ENCODE peak calls at places on chromosomes 7 and 10, in six cellular contexts. W is mesothelial cell of epicardium, P is neural progenitor cell, X is endothelial cell of umbilical vein, M is SK-N-SH, T is GM10248. Z is an unnamed sample.

GRCh38 chr7:988426-988911 is 5.5 kb downstream of the CYP2W1 start:
- DNase-seq in T (peak), M (no peak), W (no peak), X (no peak), P (no peak), Z (no peak)

GRCh38 chr10:79405221-79405994 is 40.0 kb downstream of the ZCCHC24 start:
- DNase-seq in W (no peak), X (no peak), M (no peak), P (no peak), T (no peak), Z (peak)

GRCh38 chr7:455110-455928 is 64.3 kb downstream of the PDGFA start:
- DNase-seq in T (no peak), M (peak), P (no peak), W (peak), X (peak), Z (no peak)

GRCh38 chr7:8567626-8568025 is 134.2 kb downstream of the NXPH1 start:
- DNase-seq in X (no peak), P (no peak), M (no peak), W (no peak), T (no peak), Z (no peak)

GRCh38 chr10:30188101-30188500 is 128.7 kb upstream of the JCAD start:
- DNase-seq in X (peak), M (no peak), T (no peak), W (no peak), P (no peak), Z (no peak)

GRCh38 chr7:102294589-102294988 is 7.9 kb downstream of the SH2B2 start:
- DNase-seq in T (no peak), P (no peak), M (no peak), X (no peak), W (no peak), Z (no peak)

GRCh38 chr10:89327803-89328441 is at the start of gene IFIT3:
- DNase-seq in M (peak), T (peak), W (no peak), X (peak), P (no peak), Z (peak)

GRCh38 chr7:94123136-94123535 is 119.0 kb upstream of the BET1 start:
- DNase-seq in M (no peak), P (no peak), X (no peak), W (no peak), T (no peak), Z (no peak)

GRCh38 chr7:38873433-38873832 is 35.6 kb downstream of the VPS41 start:
- DNase-seq in W (no peak), X (no peak), M (no peak), P (no peak), T (no peak), Z (no peak)

GRCh38 chr7:130901209-130901783 is 167.3 kb upstream of the KLF14 start:
- DNase-seq in X (no peak), W (no peak), M (no peak), T (no peak), P (peak), Z (peak)

GRCh38 chr7:157430721-157431120 is 93.9 kb downstream of the DNAJB6 start:
- DNase-seq in W (no peak), X (no peak), P (no peak), T (no peak), M (no peak), Z (no peak)

GRCh38 chr10:80471715-80472233 is 17.7 kb downstream of the TSPAN14 start:
- DNase-seq in X (no peak), W (no peak), T (no peak), P (no peak), M (no peak), Z (no peak)

GRCh38 chr7:38615665-38616064 is 15.5 kb downstream of the AMPH start:
- DNase-seq in P (no peak), X (no peak), T (no peak), M (no peak), W (no peak), Z (no peak)

GRCh38 chr7:17581301-17581700 is 282.8 kb downstream of the AHR start:
- DNase-seq in T (no peak), W (no peak), M (no peak), X (no peak), P (no peak), Z (no peak)

GRCh38 chr10:22518167-22518724 is 172.9 kb downstream of the SPAG6 start:
- DNase-seq in M (no peak), X (no peak), P (no peak), T (no peak), W (no peak), Z (no peak)

GRCh38 chr7:96770758-96771157 is 61.1 kb upstream of the SEM1 start:
- DNase-seq in T (no peak), W (no peak), P (no peak), X (no peak), M (peak), Z (no peak)

GRCh38 chr7:29078286-29078685 is 68.1 kb downstream of the CPVL start:
- DNase-seq in X (no peak), W (no peak), T (no peak), P (no peak), M (no peak), Z (no peak)

GRCh38 chr10:129744134-129744895 is 219.8 kb downstream of the EBF3 start:
- DNase-seq in P (no peak), T (no peak), M (no peak), W (no peak), X (no peak), Z (no peak)

GRCh38 chr10:46028584-46029570 is 1.5 kb downstream of the NCOA4 start:
- DNase-seq in T (peak), P (peak), M (peak), W (no peak), X (peak), Z (no peak)

GRCh38 chr7:136588216-136588615 is 280.2 kb upstream of the CHRM2 start:
- DNase-seq in T (no peak), M (no peak), P (no peak), X (no peak), W (no peak), Z (no peak)

GRCh38 chr7:98514211-98515150 is 102.6 kb upstream of the NPTX2 start:
- DNase-seq in X (no peak), W (no peak), P (no peak), M (no peak), T (no peak), Z (no peak)

GRCh38 chr10:71771821-71772617 is 1.3 kb downstream of the VSIR start:
- DNase-seq in T (no peak), X (peak), M (no peak), P (no peak), W (no peak), Z (no peak)

GRCh38 chr7:105691692-105692564 is 110.6 kb upstream of the EFCAB10 start:
- DNase-seq in P (peak), T (peak), W (peak), X (peak), M (no peak), Z (no peak)

GRCh38 chr10:2949948-2950354 is 117.4 kb upstream of the PFKP start:
- DNase-seq in X (no peak), T (no peak), P (no peak), M (no peak), W (no peak), Z (no peak)

GRCh38 chr7:22846961-22847360 is 24.3 kb upstream of the TOMM7 start:
- DNase-seq in P (no peak), W (no peak), X (no peak), M (no peak), T (no peak), Z (no peak)

GRCh38 chr7:137992738-137993394 is 9.0 kb downstream of the CREB3L2 start:
- DNase-seq in P (no peak), X (peak), W (no peak), T (no peak), M (no peak), Z (no peak)

GRCh38 chr7:152931583-152931982 is 172.0 kb downstream of the ACTR3B start:
- DNase-seq in T (no peak), P (no peak), X (no peak), M (no peak), W (no peak), Z (no peak)

GRCh38 chr10:59631882-59632281 is 77.8 kb downstream of the SLC16A9 start:
- DNase-seq in T (no peak), M (no peak), P (no peak), W (no peak), X (no peak), Z (no peak)

GRCh38 chr7:34497153-34497777 is 160.8 kb upstream of the NPSR1 start:
- DNase-seq in P (peak), T (no peak), X (no peak), M (peak), W (no peak), Z (peak)
- TF ChIP-seq CTCF in P (peak), T (no peak), X (peak), M (peak), W (peak), Z (peak)

DNA sequence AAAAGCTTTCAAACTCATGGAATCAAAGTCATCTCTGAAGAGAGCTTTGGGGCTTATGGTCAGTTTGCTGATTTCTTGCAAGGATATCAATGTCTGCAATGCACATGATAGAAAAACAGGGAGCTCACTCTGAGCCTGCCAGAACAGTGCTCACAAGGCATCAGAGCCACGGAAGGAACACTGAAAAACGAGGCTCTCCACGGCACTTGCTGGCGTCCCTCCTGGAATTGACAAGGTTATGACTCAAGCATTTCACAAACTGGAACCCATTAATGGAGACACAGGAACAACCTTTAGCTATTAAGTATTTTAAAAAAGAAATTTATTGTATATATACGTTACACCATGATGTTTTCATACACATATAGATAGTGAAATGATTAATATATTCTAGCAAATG is 266.3 kb downstream of the KCND2 start:
- DNase-seq in T (no peak), M (no peak), P (no peak), X (no peak), W (no peak), Z (no peak)
- TF ChIP-seq CTCF in T (no peak), M (no peak), P (no peak), X (no peak), W (no peak), Z (no peak)

DNA sequence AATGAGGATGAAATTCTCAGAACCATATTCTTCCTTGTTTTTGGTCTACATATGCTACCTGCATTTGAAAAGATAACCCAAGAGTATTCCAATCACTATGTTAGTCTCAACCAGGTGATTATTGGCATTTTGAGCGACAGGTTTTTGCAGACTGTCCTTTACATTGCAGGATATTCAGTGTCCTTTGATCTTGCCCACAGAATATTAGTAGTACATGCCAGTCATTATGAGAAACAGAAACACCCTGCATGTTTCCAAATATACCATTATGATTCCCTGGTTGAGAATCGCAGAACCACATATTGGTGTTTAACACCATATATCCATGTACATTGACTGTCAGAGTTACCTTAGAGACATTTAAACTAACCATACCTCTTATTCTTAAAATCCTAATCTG is 30.6 kb downstream of the TMEM243 start:
- DNase-seq in P (no peak), W (no peak), X (no peak), M (no peak), T (no peak), Z (no peak)
- TF ChIP-seq CTCF in P (no peak), W (no peak), X (no peak), M (no peak), T (no peak), Z (no peak)

GRCh38 chr7:74658171-74659004 is 870 bp downstream of the GTF2I start:
- DNase-seq in X (peak), M (peak), T (peak), P (peak), W (peak), Z (peak)

GRCh38 chr7:74657692-74658170 is at the start of gene GTF2I:
- DNase-seq in P (peak), M (no peak), W (peak), T (no peak), X (no peak), Z (peak)

GRCh38 chr7:74656421-74656910 is 1.1 kb upstream of the GTF2I start:
- DNase-seq in M (peak), T (no peak), W (peak), P (peak), X (peak), Z (peak)

GRCh38 chr7:74655785-74656420 is 1.6 kb upstream of the GTF2I start:
- DNase-seq in P (no peak), W (no peak), M (peak), X (no peak), T (no peak), Z (no peak)

DNA sequence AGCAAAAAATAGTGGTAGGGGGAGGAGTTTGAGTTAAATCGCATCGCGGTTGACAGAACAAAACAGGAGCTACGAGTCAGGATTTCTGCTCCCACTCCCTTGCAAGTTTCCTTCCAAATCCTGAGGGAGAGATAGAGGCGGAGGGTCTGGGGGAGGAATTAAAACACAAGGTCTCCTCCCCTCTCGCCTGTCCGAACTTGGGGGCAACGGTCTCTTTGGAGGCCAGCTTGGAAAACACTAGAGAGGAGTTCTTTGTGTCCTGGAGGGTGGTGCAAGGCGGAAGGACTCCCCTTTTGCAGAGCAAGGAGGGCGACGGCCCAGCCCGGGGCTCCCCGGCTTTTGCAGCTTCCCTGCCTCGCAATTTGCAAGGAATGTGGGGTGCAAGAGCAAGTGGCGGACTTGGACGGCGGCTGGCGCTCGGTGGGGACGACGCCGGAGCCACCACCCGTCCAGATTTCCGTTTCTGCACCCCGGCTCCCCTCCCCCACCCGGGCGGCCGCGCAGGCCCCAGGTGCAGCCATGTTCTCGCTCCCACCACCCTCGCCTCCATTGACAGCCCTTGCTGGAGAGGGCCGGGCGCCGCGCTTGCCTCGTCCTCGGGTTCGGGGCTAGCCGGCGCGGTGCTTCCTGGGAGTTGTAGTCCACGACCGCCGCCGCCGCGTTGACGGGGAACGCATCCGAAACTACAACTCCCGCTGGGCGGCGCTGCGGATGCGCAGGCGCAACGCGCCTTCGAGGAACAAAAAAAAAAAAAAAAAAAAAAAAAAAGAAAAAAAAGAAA is 417 bp upstream of the GTF2I start:
- DNase-seq in M (peak), T (peak), X (peak), W (peak), P (peak), Z (peak)
- TF ChIP-seq CTCF in M (no peak), T (no peak), X (peak), W (no peak), P (no peak), Z (no peak)

GRCh38 chr7:2123360-2123759 is 109.4 kb downstream of the MAD1L1 start:
- DNase-seq in T (no peak), M (no peak), W (no peak), X (no peak), P (no peak), Z (no peak)
- TF ChIP-seq CTCF in T (no peak), M (no peak), W (no peak), X (no peak), P (no peak), Z (no peak)

Z was measured in nephron progenitor cell.